ENCODE peak calls at places on chromosomes 1 and 21, in four cellular contexts. R is suprapubic skin, C is cardiac muscle cell, D is lung. W is an unnamed sample.

GRCh38 chr1:200473698-200474371 is 64.0 kb upstream of the ZNF281 start:
- DNase-seq in R (no peak), C (peak; percentile 25), D (no peak), W (no peak)

GRCh38 chr1:244113532-244114320 is 62.6 kb downstream of the ZBTB18 start:
- DNase-seq in R (no peak), C (peak; percentile 21), D (no peak), W (no peak)

GRCh38 chr21:32545948-32546441 is 39.3 kb downstream of the TCP10L start:
- DNase-seq in R (no peak), C (no peak), D (no peak), W (no peak)

GRCh38 chr1:151502035-151502728 is 9.0 kb upstream of the CGN start:
- DNase-seq in R (no peak), C (no peak), D (no peak), W (no peak)

GRCh38 chr1:243731301-243731891 is 118.6 kb downstream of the AKT3 start:
- DNase-seq in R (no peak), C (peak; percentile 86), D (no peak), W (no peak)

GRCh38 chr1:169044296-169044695 is 62.2 kb upstream of the ATP1B1 start:
- DNase-seq in R (no peak), C (no peak), D (no peak), W (no peak)

GRCh38 chr1:244084763-244085162 is 33.7 kb downstream of the ZBTB18 start:
- DNase-seq in R (no peak), C (no peak), D (no peak), W (no peak)

GRCh38 chr1:156821801-156822200 is 5.2 kb upstream of the SH2D2A start:
- DNase-seq in R (no peak), C (peak; percentile 74), D (no peak), W (no peak)

GRCh38 chr1:31970873-31971272 is 32.7 kb upstream of the PTP4A2 start:
- DNase-seq in R (no peak), C (no peak), D (no peak), W (no peak)

GRCh38 chr1:201775380-201775779 is 53.6 kb upstream of the IPO9 start:
- DNase-seq in R (no peak), C (no peak), D (no peak), W (no peak)

GRCh38 chr1:215114154-215114933 is 31.8 kb downstream of the KCNK2 start:
- DNase-seq in R (no peak), C (peak; percentile 38), D (no peak), W (no peak)

GRCh38 chr1:161739865-161740566 is 9.6 kb upstream of the DUSP12 start:
- DNase-seq in R (no peak), C (no peak), D (no peak), W (no peak)

GRCh38 chr1:161740871-161741270 is 8.7 kb upstream of the DUSP12 start:
- DNase-seq in R (no peak), C (no peak), D (no peak), W (no peak)

GRCh38 chr1:161737625-161738024 is 12.0 kb upstream of the DUSP12 start:
- DNase-seq in R (no peak), C (no peak), D (no peak), W (no peak)

GRCh38 chr1:161736332-161736969 is 13.1 kb upstream of the DUSP12 start:
- DNase-seq in R (no peak), C (peak; percentile 11), D (no peak), W (no peak)

DNA sequence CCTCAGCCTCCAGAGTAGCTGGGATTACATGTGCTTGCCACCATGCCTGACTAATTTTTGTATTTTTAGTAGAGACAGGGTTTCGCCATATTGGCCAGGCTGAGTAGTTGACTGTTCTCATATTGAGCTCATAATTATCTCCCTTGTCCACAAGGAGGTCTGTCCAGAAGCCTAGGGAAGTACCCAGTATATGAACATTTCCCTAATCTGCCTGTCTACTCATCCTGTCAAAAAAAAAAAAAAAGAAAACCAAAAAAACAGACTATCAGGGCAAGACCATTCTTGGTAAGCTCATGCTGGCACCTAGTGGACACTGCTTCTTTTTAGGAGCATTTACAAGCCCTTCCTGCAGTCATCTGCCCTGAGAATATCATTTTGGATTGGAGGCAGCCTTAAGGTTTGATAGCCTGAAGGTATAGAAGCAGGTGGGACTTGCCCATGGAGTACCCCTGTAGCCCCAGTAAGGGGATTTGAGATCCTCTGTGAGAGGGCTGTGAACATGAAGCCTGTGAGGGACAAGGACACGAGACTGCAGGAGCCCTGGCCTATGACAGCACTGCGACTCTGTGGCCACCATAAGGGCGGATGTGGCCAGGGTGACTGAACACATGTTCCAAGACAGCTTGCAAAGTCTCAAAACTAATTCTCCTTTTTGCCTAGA is 10.8 kb upstream of the DUSP12 start:
- DNase-seq in R (no peak), C (peak; percentile 85), D (no peak), W (peak; percentile 54)
- H3K4me1 ChIP-seq in R (peaks cover 4% of the 10 kb centered on the region), C (no peaks in the 10 kb centered on the region), D (no peaks in the 10 kb centered on the region), W (no peaks in the 10 kb centered on the region)

DNA sequence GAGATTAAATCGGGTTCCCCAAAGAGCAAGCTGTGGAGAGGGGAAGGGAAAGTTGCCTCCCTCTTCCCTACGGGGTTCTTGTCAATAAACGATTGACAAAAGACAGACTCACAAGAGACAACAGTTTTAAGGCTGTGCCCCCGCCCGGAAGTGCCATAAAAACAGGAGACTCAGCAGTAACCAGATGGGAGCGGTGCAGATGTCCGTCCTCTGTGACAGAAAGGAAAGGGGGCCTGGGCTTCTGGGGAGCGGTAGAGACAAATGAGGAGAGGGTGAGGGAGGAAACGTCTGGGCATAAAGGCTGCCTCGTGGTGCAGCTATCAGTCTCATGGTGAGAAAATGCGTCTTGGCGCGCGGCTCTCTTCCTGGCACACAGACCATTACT is 5.9 kb downstream of the TP73 start:
- DNase-seq in R (no peak), C (no peak), D (no peak), W (no peak)
- H3K27me3 ChIP-seq in R (peaks cover 59% of the 10 kb centered on the region), C (peaks cover 74% of the 10 kb centered on the region), D (peaks cover 8% of the 10 kb centered on the region), W (no peaks in the 10 kb centered on the region)

GRCh38 chr1:43552059-43552742 is 21.5 kb downstream of the PTPRF start:
- DNase-seq in R (no peak), C (no peak), D (no peak), W (no peak)

GRCh38 chr1:43551396-43551888 is 20.8 kb downstream of the PTPRF start:
- DNase-seq in R (no peak), C (no peak), D (no peak), W (no peak)

GRCh38 chr1:43550598-43551246 is 20.0 kb downstream of the PTPRF start:
- DNase-seq in R (no peak), C (no peak), D (no peak), W (no peak)

GRCh38 chr1:43554444-43554992 is 23.8 kb downstream of the PTPRF start:
- DNase-seq in R (no peak), C (peak; percentile 59), D (no peak), W (no peak)

GRCh38 chr1:43552813-43553212 is 22.1 kb downstream of the PTPRF start:
- DNase-seq in R (no peak), C (peak; percentile 81), D (peak; percentile 79), W (no peak)
- H3K4me1 ChIP-seq in R (peaks cover 72% of the 10 kb centered on the region), C (peaks cover 17% of the 10 kb centered on the region), D (no peaks in the 10 kb centered on the region), W (peaks cover 34% of the 10 kb centered on the region)

GRCh38 chr1:2998503-2999100 is 22.7 kb upstream of the ACTRT2 start:
- DNase-seq in R (peak; percentile 57), C (no peak), D (no peak), W (no peak)
- H3K27me3 ChIP-seq in R (peaks cover 54% of the 10 kb centered on the region), C (no peaks in the 10 kb centered on the region), D (no peaks in the 10 kb centered on the region), W (no peaks in the 10 kb centered on the region)

DNA sequence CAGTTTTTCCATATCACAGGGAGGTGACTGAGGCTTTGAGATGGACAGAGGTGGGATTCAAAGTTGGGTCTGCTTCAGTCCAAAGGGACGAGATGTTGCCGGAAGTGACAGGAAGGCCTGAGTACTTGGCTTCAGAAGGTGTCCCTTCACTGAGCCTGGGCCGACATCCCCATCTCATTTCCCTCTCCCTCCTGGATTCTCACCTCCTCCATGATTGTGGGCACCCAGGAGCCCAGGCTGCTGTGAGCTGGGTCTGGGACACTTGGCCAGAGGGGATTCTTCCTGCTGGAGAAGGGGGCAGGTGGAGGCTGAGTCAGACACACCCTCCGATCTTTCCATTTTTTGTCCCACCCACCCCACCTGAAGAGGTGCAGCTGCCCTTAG is 2.8 kb upstream of the MRPS15 start:
- DNase-seq in R (no peak), C (no peak), D (no peak), W (no peak)
- H3K4me1 ChIP-seq in R (peaks cover 24% of the 10 kb centered on the region), C (peaks cover 5% of the 10 kb centered on the region), D (peaks cover 3% of the 10 kb centered on the region), W (peaks cover 13% of the 10 kb centered on the region)

GRCh38 chr1:50424940-50425375 is 1.7 kb upstream of the DMRTA2 start:
- DNase-seq in R (no peak), C (no peak), D (no peak), W (no peak)
- H3K27me3 ChIP-seq in R (peaks cover 100% of the 10 kb centered on the region), C (peaks cover 100% of the 10 kb centered on the region), D (peaks cover 13% of the 10 kb centered on the region), W (peaks cover 3% of the 10 kb centered on the region)

GRCh38 chr1:3081171-3081683 is 12.2 kb downstream of the PRDM16 start:
- DNase-seq in R (no peak), C (no peak), D (no peak), W (no peak)
- H3K4me1 ChIP-seq in R (no peaks in the 10 kb centered on the region), C (peaks cover 11% of the 10 kb centered on the region), D (no peaks in the 10 kb centered on the region), W (no peaks in the 10 kb centered on the region)